ENCODE peak calls at places on chromosomes 5 and 9, in five cellular contexts. Y is sigmoid colon, K is suprapubic skin, F is spleen, T is prostate gland. L is an unnamed sample.

GRCh38 chr9:81588148-81588874 is 101.0 kb downstream of the TLE1 start:
- DNase-seq in Y (peak), K (no peak), T (peak), F (no peak), L (no peak)

GRCh38 chr9:7209990-7210389 is 452.2 kb downstream of the KDM4C start:
- DNase-seq in K (no peak), T (no peak), F (no peak), Y (no peak), L (no peak)

GRCh38 chr5:26833596-26833995 is 204.8 kb downstream of the CDH9 start:
- DNase-seq in Y (no peak), K (no peak), T (no peak), F (no peak), L (no peak)

GRCh38 chr9:124047106-124047716 is 35.6 kb downstream of the LHX2 start:
- DNase-seq in T (no peak), Y (no peak), F (no peak), K (no peak), L (no peak)

GRCh38 chr9:110835404-110835803 is 166.8 kb downstream of the MUSK start:
- DNase-seq in F (no peak), Y (no peak), K (no peak), T (no peak), L (no peak)

GRCh38 chr9:115883467-115884329 is 269.9 kb upstream of the PAPPA start:
- DNase-seq in T (peak), K (no peak), F (no peak), Y (no peak), L (no peak)

GRCh38 chr9:133954862-133955529 is 37.1 kb downstream of the VAV2 start:
- DNase-seq in K (no peak), Y (no peak), T (no peak), F (peak), L (no peak)

GRCh38 chr9:8070779-8071444 is 271.3 kb upstream of the DMAC1 start:
- DNase-seq in T (no peak), K (no peak), Y (no peak), F (no peak), L (no peak)

GRCh38 chr9:110047955-110048472 is 159.9 kb downstream of the C9orf152 start:
- DNase-seq in K (peak), F (peak), Y (no peak), T (no peak), L (no peak)

GRCh38 chr5:83077662-83078261 is 415 bp downstream of the XRCC4 start:
- DNase-seq in F (no peak), K (no peak), T (no peak), Y (no peak), L (no peak)

GRCh38 chr5:178870411-178870810 is 10.7 kb downstream of the ZNF354B start:
- DNase-seq in K (no peak), T (no peak), F (no peak), Y (no peak), L (no peak)

GRCh38 chr5:65338606-65339151 is 143.0 kb downstream of the ADAMTS6 start:
- DNase-seq in T (no peak), F (no peak), Y (no peak), K (no peak), L (no peak)

GRCh38 chr9:113215142-113215541 is 5.9 kb downstream of the FKBP15 start:
- DNase-seq in F (no peak), T (no peak), Y (no peak), K (no peak), L (no peak)

GRCh38 chr5:2550479-2550878 is 201.0 kb downstream of the IRX2 start:
- DNase-seq in Y (no peak), F (no peak), K (no peak), T (peak), L (no peak)

GRCh38 chr5:72477644-72478043 is 29.6 kb downstream of the ZNF366 start:
- DNase-seq in Y (no peak), T (no peak), F (no peak), K (no peak), L (no peak)

GRCh38 chr5:172733974-172734346 is 37.0 kb downstream of the DUSP1 start:
- DNase-seq in K (peak), F (no peak), T (no peak), Y (no peak), L (no peak)

GRCh38 chr9:136634904-136635303 is 27.8 kb upstream of the EGFL7 start:
- DNase-seq in K (no peak), F (no peak), Y (no peak), T (no peak), L (no peak)

GRCh38 chr9:36470891-36471290 is 70.8 kb upstream of the RNF38 start:
- DNase-seq in Y (peak), K (no peak), F (peak), T (peak), L (no peak)

GRCh38 chr9:17402309-17402708 is 176.6 kb upstream of the SH3GL2 start:
- DNase-seq in F (no peak), T (no peak), Y (no peak), K (no peak), L (no peak)

GRCh38 chr5:57094753-57095683 is 78.8 kb upstream of the GPBP1 start:
- DNase-seq in K (no peak), Y (no peak), T (no peak), F (no peak), L (no peak)

GRCh38 chr9:109181284-109181683 is 14.2 kb upstream of the FRRS1L start:
- DNase-seq in F (no peak), T (no peak), K (no peak), Y (no peak), L (no peak)

GRCh38 chr5:10904862-10905432 is 143.9 kb upstream of the DAP start:
- DNase-seq in T (no peak), F (no peak), K (no peak), Y (no peak), L (peak)

GRCh38 chr9:127578952-127579853 is 32.9 kb upstream of the STXBP1 start:
- DNase-seq in Y (peak), F (peak), T (peak), K (peak), L (peak)

GRCh38 chr9:29625292-29625731 is 2052.0 kb upstream of the C9orf72 start:
- DNase-seq in K (no peak), Y (no peak), F (no peak), T (no peak), L (no peak)

GRCh38 chr5:160260881-160261815 is 31.8 kb downstream of the FABP6 start:
- DNase-seq in T (no peak), Y (no peak), F (peak), K (no peak), L (no peak)

GRCh38 chr5:169244812-169245211 is 56.1 kb downstream of the SLIT3 start:
- DNase-seq in Y (no peak), F (no peak), K (no peak), T (no peak), L (no peak)

GRCh38 chr9:136326061-136326776 is 1.1 kb upstream of the GPSM1 start:
- DNase-seq in F (no peak), K (no peak), Y (no peak), T (no peak), L (no peak)

GRCh38 chr9:111237447-111237846 is 92.6 kb downstream of the OR2K2 start:
- DNase-seq in K (no peak), T (no peak), Y (no peak), F (no peak), L (no peak)

GRCh38 chr5:96074460-96075254 is 113.0 kb upstream of the ELL2 start:
- DNase-seq in Y (no peak), T (no peak), K (no peak), F (no peak), L (no peak)

GRCh38 chr9:92947268-92948031 is at the start of gene FGD3:
- DNase-seq in K (no peak), F (no peak), T (no peak), Y (no peak), L (no peak)

GRCh38 chr9:35680331-35681105 is 6.8 kb downstream of the CA9 start:
- DNase-seq in F (peak), T (no peak), Y (no peak), K (no peak), L (no peak)

GRCh38 chr5:54009828-54010227 is 300.5 kb downstream of the ARL15 start:
- DNase-seq in T (no peak), Y (no peak), K (no peak), F (no peak), L (no peak)

GRCh38 chr9:112110773-112111106 is 64.4 kb downstream of the SUSD1 start:
- DNase-seq in K (no peak), T (no peak), Y (no peak), F (no peak), L (peak)

GRCh38 chr5:43017438-43017820 is 22.7 kb downstream of the ANXA2R start:
- DNase-seq in F (peak), Y (no peak), K (no peak), T (no peak), L (no peak)

GRCh38 chr5:172383231-172383802 is 71.0 kb downstream of the SH3PXD2B start:
- DNase-seq in Y (no peak), K (no peak), F (no peak), T (peak), L (no peak)

GRCh38 chr5:158783382-158783781 is 316.3 kb downstream of the EBF1 start:
- DNase-seq in Y (no peak), F (no peak), T (no peak), K (no peak), L (no peak)

GRCh38 chr5:158789441-158789840 is 310.3 kb downstream of the EBF1 start:
- DNase-seq in T (no peak), K (no peak), F (no peak), Y (no peak), L (no peak)

GRCh38 chr5:158786390-158786789 is 313.3 kb downstream of the EBF1 start:
- DNase-seq in K (no peak), Y (peak), F (no peak), T (no peak), L (no peak)

GRCh38 chr5:158780656-158781237 is 319.0 kb downstream of the EBF1 start:
- DNase-seq in T (no peak), K (no peak), Y (no peak), F (no peak), L (no peak)

GRCh38 chr5:158785397-158785796 is 314.3 kb downstream of the EBF1 start:
- DNase-seq in Y (no peak), T (no peak), F (no peak), K (no peak), L (no peak)
- H3K27ac ChIP-seq in Y (no peak), T (no peak), F (no peak), K (no peak), L (peak)

GRCh38 chr9:89815903-89816573 is 211.2 kb downstream of the GADD45G start:
- DNase-seq in Y (peak), K (no peak), T (no peak), F (peak), L (no peak)
- TF ChIP-seq POLR2AphosphoS5 in Y (no peak), K (no peak), T (no peak), F (no peak), L (no peak)

GRCh38 chr9:21504113-21504512 is 22.0 kb upstream of the IFNE start:
- DNase-seq in F (no peak), Y (no peak), T (no peak), K (no peak), L (no peak)

GRCh38 chr9:21504894-21505293 is 22.8 kb upstream of the IFNE start:
- DNase-seq in T (no peak), F (no peak), Y (no peak), K (no peak), L (no peak)

GRCh38 chr9:21505425-21506179 is 23.5 kb upstream of the IFNE start:
- DNase-seq in F (no peak), K (no peak), T (no peak), Y (no peak), L (no peak)

GRCh38 chr9:21502586-21502985 is 20.5 kb upstream of the IFNE start:
- DNase-seq in Y (no peak), F (no peak), T (no peak), K (no peak), L (no peak)

GRCh38 chr9:21499912-21500311 is 17.8 kb upstream of the IFNE start:
- DNase-seq in T (no peak), K (no peak), F (no peak), Y (no peak), L (no peak)
- H3K27ac ChIP-seq in T (no peak), K (no peak), F (no peak), Y (no peak), L (no peak)

GRCh38 chr5:123207852-123208251 is 118.8 kb downstream of the PRDM6 start:
- DNase-seq in Y (no peak), K (no peak), T (no peak), F (no peak), L (no peak)
- TF ChIP-seq POLR2AphosphoS5 in Y (no peak), K (no peak), T (no peak), F (no peak), L (no peak)

DNA sequence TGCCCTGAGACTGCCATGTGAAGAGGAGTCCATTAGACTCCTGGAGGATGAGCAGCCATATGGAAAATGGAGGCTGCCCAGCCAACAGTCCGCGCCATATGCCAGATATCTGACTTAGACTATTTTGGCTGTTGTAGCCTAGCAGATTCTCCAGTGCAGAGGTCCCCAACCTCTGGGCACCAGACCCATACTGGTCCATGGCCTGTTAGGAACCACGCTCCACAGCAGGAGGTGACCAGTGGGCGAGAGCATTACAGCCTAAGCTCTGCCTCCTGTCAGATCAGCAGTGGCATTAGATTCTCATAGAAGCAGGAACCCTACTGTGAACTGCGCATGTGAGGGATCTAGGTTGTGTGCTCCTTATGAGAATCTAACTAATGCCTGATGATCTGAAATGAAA is 851.9 kb downstream of the NR2F1-AS1 start:
- DNase-seq in K (no peak), F (no peak), Y (peak), T (no peak), L (no peak)
- H3K27ac ChIP-seq in K (no peak), F (no peak), Y (no peak), T (no peak), L (no peak)

GRCh38 chr5:170296036-170296934 is 1.3 kb downstream of the LCP2 start:
- DNase-seq in T (no peak), K (no peak), Y (peak), F (no peak), L (no peak)

GRCh38 chr5:170289749-170290148 is 7.8 kb downstream of the LCP2 start:
- DNase-seq in Y (peak), F (no peak), T (no peak), K (no peak), L (no peak)

GRCh38 chr5:170292509-170292908 is 5.1 kb downstream of the LCP2 start:
- DNase-seq in T (no peak), K (no peak), F (no peak), Y (no peak), L (no peak)

GRCh38 chr5:170291324-170291847 is 6.2 kb downstream of the LCP2 start:
- DNase-seq in K (no peak), F (no peak), T (no peak), Y (peak), L (no peak)

GRCh38 chr5:170293273-170293672 is 4.3 kb downstream of the LCP2 start:
- DNase-seq in F (peak), Y (peak), K (no peak), T (no peak), L (no peak)
- TF ChIP-seq POLR2AphosphoS5 in F (peak), Y (no peak), K (no peak), T (no peak), L (no peak)

GRCh38 chr5:78361226-78361993 is 993 bp downstream of the SCAMP1 start:
- DNase-seq in F (no peak), K (no peak), T (peak), Y (peak), L (no peak)
- H3K27ac ChIP-seq in F (peak), K (peak), T (peak), Y (peak), L (peak)

GRCh38 chr5:134466241-134467069 is 54.8 kb upstream of the CDKN2AIPNL start:
- DNase-seq in T (peak), Y (peak), K (peak), F (peak), L (peak)
- TF ChIP-seq POLR2AphosphoS5 in T (peak), Y (peak), K (peak), F (peak), L (peak)

GRCh38 chr5:107215581-107215980 is 455.2 kb downstream of the EFNA5 start:
- DNase-seq in T (no peak), K (no peak), F (no peak), Y (no peak), L (no peak)
- H3K27ac ChIP-seq in T (no peak), K (peak), F (no peak), Y (no peak), L (no peak)

GRCh38 chr5:73641811-73642210 is 15.8 kb downstream of the ARHGEF28 start:
- DNase-seq in T (no peak), Y (no peak), F (no peak), K (no peak), L (no peak)

GRCh38 chr5:73638344-73639095 is 12.5 kb downstream of the ARHGEF28 start:
- DNase-seq in Y (no peak), K (no peak), T (no peak), F (no peak), L (peak)

GRCh38 chr5:73640861-73641320 is 14.9 kb downstream of the ARHGEF28 start:
- DNase-seq in T (no peak), K (no peak), F (no peak), Y (no peak), L (no peak)

GRCh38 chr5:73636408-73636807 is 10.4 kb downstream of the ARHGEF28 start:
- DNase-seq in F (no peak), K (no peak), T (no peak), Y (no peak), L (no peak)

GRCh38 chr5:73637565-73637964 is 11.6 kb downstream of the ARHGEF28 start:
- DNase-seq in K (no peak), T (no peak), Y (no peak), F (no peak), L (no peak)
- TF ChIP-seq POLR2AphosphoS5 in K (no peak), T (no peak), Y (no peak), F (no peak), L (no peak)